ENCODE peak calls at places on chromosomes 6 and 20, in seven cellular contexts. One of them, this sample, is unnamed.

GRCh38 chr6:132548746-132549463 is 3.6 kb upstream of the TAAR8 start:
- DNase-seq in NT2/D1: peak
- DNase-seq in stimulated activated CD8-positive, alpha-beta memory T cell treated with anti-CD3 and anti-CD28 coated beads, Interleukin-7, amount 100 ng/mL, for 4 hours: no peak
- DNase-seq in HS-27A: no peak
- DNase-seq in left colon: no peak
- DNase-seq in GM12865: no peak
- DNase-seq in WTC11: no peak
- DNase-seq in this sample: no peak

GRCh38 chr6:37109714-37110454 is 60.1 kb upstream of the PIM1 start:
- DNase-seq in NT2/D1: no peak
- DNase-seq in stimulated activated CD8-positive, alpha-beta memory T cell treated with anti-CD3 and anti-CD28 coated beads, Interleukin-7, amount 100 ng/mL, for 4 hours: no peak
- DNase-seq in HS-27A: no peak
- DNase-seq in left colon: no peak
- DNase-seq in GM12865: no peak
- DNase-seq in WTC11: no peak
- DNase-seq in this sample: no peak

GRCh38 chr20:20752712-20753111 is 40.3 kb upstream of the RALGAPA2 start:
- DNase-seq in NT2/D1: no peak
- DNase-seq in stimulated activated CD8-positive, alpha-beta memory T cell treated with anti-CD3 and anti-CD28 coated beads, Interleukin-7, amount 100 ng/mL, for 4 hours: no peak
- DNase-seq in HS-27A: no peak
- DNase-seq in left colon: no peak
- DNase-seq in GM12865: no peak
- DNase-seq in WTC11: no peak
- DNase-seq in this sample: no peak

GRCh38 chr20:16017656-16018055 is 555.6 kb downstream of the KIF16B start:
- DNase-seq in NT2/D1: no peak
- DNase-seq in stimulated activated CD8-positive, alpha-beta memory T cell treated with anti-CD3 and anti-CD28 coated beads, Interleukin-7, amount 100 ng/mL, for 4 hours: no peak
- DNase-seq in HS-27A: no peak
- DNase-seq in left colon: no peak
- DNase-seq in GM12865: no peak
- DNase-seq in WTC11: no peak
- DNase-seq in this sample: no peak

GRCh38 chr20:12051206-12052163 is 133.8 kb downstream of the BTBD3 start:
- DNase-seq in NT2/D1: no peak
- DNase-seq in stimulated activated CD8-positive, alpha-beta memory T cell treated with anti-CD3 and anti-CD28 coated beads, Interleukin-7, amount 100 ng/mL, for 4 hours: no peak
- DNase-seq in HS-27A: no peak
- DNase-seq in left colon: no peak
- DNase-seq in GM12865: no peak
- DNase-seq in WTC11: no peak
- DNase-seq in this sample: no peak

GRCh38 chr20:37560629-37561028 is 33.0 kb upstream of the BLCAP start:
- DNase-seq in NT2/D1: no peak
- DNase-seq in stimulated activated CD8-positive, alpha-beta memory T cell treated with anti-CD3 and anti-CD28 coated beads, Interleukin-7, amount 100 ng/mL, for 4 hours: no peak
- DNase-seq in HS-27A: no peak
- DNase-seq in left colon: no peak
- DNase-seq in GM12865: no peak
- DNase-seq in WTC11: no peak
- DNase-seq in this sample: no peak

GRCh38 chr20:19903168-19903676 is 113.9 kb upstream of the NAA20 start:
- DNase-seq in NT2/D1: no peak
- DNase-seq in stimulated activated CD8-positive, alpha-beta memory T cell treated with anti-CD3 and anti-CD28 coated beads, Interleukin-7, amount 100 ng/mL, for 4 hours: no peak
- DNase-seq in HS-27A: no peak
- DNase-seq in left colon: peak
- DNase-seq in GM12865: peak
- DNase-seq in WTC11: no peak
- DNase-seq in this sample: peak

GRCh38 chr6:133964052-133964451 is 11.0 kb downstream of the TBPL1 start:
- DNase-seq in NT2/D1: no peak
- DNase-seq in stimulated activated CD8-positive, alpha-beta memory T cell treated with anti-CD3 and anti-CD28 coated beads, Interleukin-7, amount 100 ng/mL, for 4 hours: no peak
- DNase-seq in HS-27A: peak
- DNase-seq in left colon: no peak
- DNase-seq in GM12865: peak
- DNase-seq in WTC11: no peak
- DNase-seq in this sample: no peak

GRCh38 chr6:9131616-9132015 is 696.3 kb upstream of the SLC35B3 start:
- DNase-seq in NT2/D1: no peak
- DNase-seq in stimulated activated CD8-positive, alpha-beta memory T cell treated with anti-CD3 and anti-CD28 coated beads, Interleukin-7, amount 100 ng/mL, for 4 hours: no peak
- DNase-seq in HS-27A: no peak
- DNase-seq in left colon: peak
- DNase-seq in GM12865: peak
- DNase-seq in WTC11: no peak
- DNase-seq in this sample: no peak

GRCh38 chr6:118469468-118469867 is 78.6 kb upstream of the PLN start:
- DNase-seq in NT2/D1: no peak
- DNase-seq in stimulated activated CD8-positive, alpha-beta memory T cell treated with anti-CD3 and anti-CD28 coated beads, Interleukin-7, amount 100 ng/mL, for 4 hours: no peak
- DNase-seq in HS-27A: no peak
- DNase-seq in left colon: no peak
- DNase-seq in GM12865: no peak
- DNase-seq in WTC11: no peak
- DNase-seq in this sample: no peak

GRCh38 chr20:46127396-46128010 is 9.4 kb downstream of the CD40 start:
- DNase-seq in NT2/D1: no peak
- DNase-seq in stimulated activated CD8-positive, alpha-beta memory T cell treated with anti-CD3 and anti-CD28 coated beads, Interleukin-7, amount 100 ng/mL, for 4 hours: no peak
- DNase-seq in HS-27A: no peak
- DNase-seq in left colon: no peak
- DNase-seq in GM12865: no peak
- DNase-seq in WTC11: no peak
- DNase-seq in this sample: no peak

GRCh38 chr20:745683-746301 is 22.5 kb downstream of the SLC52A3 start:
- DNase-seq in NT2/D1: no peak
- DNase-seq in stimulated activated CD8-positive, alpha-beta memory T cell treated with anti-CD3 and anti-CD28 coated beads, Interleukin-7, amount 100 ng/mL, for 4 hours: no peak
- DNase-seq in HS-27A: no peak
- DNase-seq in left colon: no peak
- DNase-seq in GM12865: no peak
- DNase-seq in WTC11: no peak
- DNase-seq in this sample: no peak

GRCh38 chr6:56764081-56764566 is 121.4 kb upstream of the DST start:
- DNase-seq in NT2/D1: no peak
- DNase-seq in stimulated activated CD8-positive, alpha-beta memory T cell treated with anti-CD3 and anti-CD28 coated beads, Interleukin-7, amount 100 ng/mL, for 4 hours: no peak
- DNase-seq in HS-27A: no peak
- DNase-seq in left colon: no peak
- DNase-seq in GM12865: peak
- DNase-seq in WTC11: no peak
- DNase-seq in this sample: no peak

GRCh38 chr6:109466212-109466923 is 10.8 kb upstream of the MICAL1 start:
- DNase-seq in NT2/D1: no peak
- DNase-seq in stimulated activated CD8-positive, alpha-beta memory T cell treated with anti-CD3 and anti-CD28 coated beads, Interleukin-7, amount 100 ng/mL, for 4 hours: no peak
- DNase-seq in HS-27A: no peak
- DNase-seq in left colon: no peak
- DNase-seq in GM12865: no peak
- DNase-seq in WTC11: no peak
- DNase-seq in this sample: no peak

GRCh38 chr6:108697646-108698161 is 137.0 kb downstream of the FOXO3 start:
- DNase-seq in NT2/D1: no peak
- DNase-seq in stimulated activated CD8-positive, alpha-beta memory T cell treated with anti-CD3 and anti-CD28 coated beads, Interleukin-7, amount 100 ng/mL, for 4 hours: no peak
- DNase-seq in HS-27A: no peak
- DNase-seq in left colon: no peak
- DNase-seq in GM12865: no peak
- DNase-seq in WTC11: no peak
- DNase-seq in this sample: no peak

GRCh38 chr6:149153637-149154036 is 163.9 kb upstream of the TAB2 start:
- DNase-seq in NT2/D1: no peak
- DNase-seq in stimulated activated CD8-positive, alpha-beta memory T cell treated with anti-CD3 and anti-CD28 coated beads, Interleukin-7, amount 100 ng/mL, for 4 hours: no peak
- DNase-seq in HS-27A: no peak
- DNase-seq in left colon: no peak
- DNase-seq in GM12865: no peak
- DNase-seq in WTC11: no peak
- DNase-seq in this sample: no peak

GRCh38 chr6:90256698-90257485 is 39.8 kb downstream of the BACH2 start:
- DNase-seq in NT2/D1: no peak
- DNase-seq in stimulated activated CD8-positive, alpha-beta memory T cell treated with anti-CD3 and anti-CD28 coated beads, Interleukin-7, amount 100 ng/mL, for 4 hours: no peak
- DNase-seq in HS-27A: no peak
- DNase-seq in left colon: no peak
- DNase-seq in GM12865: no peak
- DNase-seq in WTC11: no peak
- DNase-seq in this sample: no peak

GRCh38 chr20:59564171-59564570 is 40.2 kb upstream of the PHACTR3 start:
- DNase-seq in NT2/D1: no peak
- DNase-seq in stimulated activated CD8-positive, alpha-beta memory T cell treated with anti-CD3 and anti-CD28 coated beads, Interleukin-7, amount 100 ng/mL, for 4 hours: no peak
- DNase-seq in HS-27A: no peak
- DNase-seq in left colon: no peak
- DNase-seq in GM12865: no peak
- DNase-seq in WTC11: no peak
- DNase-seq in this sample: no peak

This sample was measured in occipital lobe.